ENCODE peak calls at places on chromosomes 3 and 15, in eight cellular contexts. P is upper lobe of right lung; W is IMR-90; I is lung; N is thoracic aorta; B is SJSA1; R is cardiac muscle cell; U is CD8-positive, alpha-beta T cell. Y is an unnamed sample.

GRCh38 chr3:105758451-105758850 is 110.4 kb downstream of the CBLB start:
- DNase-seq in R (no peak), W (no peak), U (no peak), B (no peak), N (no peak), P (no peak), I (no peak), Y (no peak)

GRCh38 chr3:121757812-121758545 is 8.4 kb upstream of the GOLGB1 start:
- DNase-seq in R (no peak), U (no peak), P (no peak), W (no peak), N (no peak), I (no peak), B (no peak), Y (no peak)

GRCh38 chr3:16482770-16483531 is 30.5 kb downstream of the RFTN1 start:
- DNase-seq in I (peak), B (peak), R (no peak), P (peak), N (no peak), W (peak), U (peak), Y (no peak)

GRCh38 chr3:48558446-48559134 is 2.0 kb upstream of the PFKFB4 start:
- DNase-seq in U (no peak), B (no peak), P (peak), W (no peak), R (no peak), I (peak), N (no peak), Y (no peak)

GRCh38 chr3:98954242-98954641 is 52.7 kb upstream of the DCBLD2 start:
- DNase-seq in I (no peak), P (no peak), B (no peak), R (no peak), N (no peak), W (no peak), U (no peak), Y (no peak)

GRCh38 chr3:67774676-67775075 is 120.3 kb upstream of the SUCLG2 start:
- DNase-seq in P (no peak), I (no peak), W (no peak), U (no peak), N (no peak), B (no peak), R (no peak), Y (no peak)

GRCh38 chr3:81451611-81452010 is 309.8 kb downstream of the GBE1 start:
- DNase-seq in N (no peak), I (no peak), U (no peak), P (no peak), B (no peak), R (peak), W (no peak), Y (no peak)

GRCh38 chr3:165939141-165939540 is 101.9 kb upstream of the BCHE start:
- DNase-seq in U (no peak), N (no peak), B (no peak), W (no peak), P (no peak), I (no peak), R (no peak), Y (no peak)

GRCh38 chr15:51367322-51367976 is 26.0 kb downstream of the GLDN start:
- DNase-seq in I (no peak), R (no peak), W (no peak), B (peak), U (no peak), P (no peak), N (no peak), Y (no peak)

GRCh38 chr3:64084640-64085039 is 61.3 kb upstream of the PSMD6 start:
- DNase-seq in P (no peak), B (peak), U (no peak), R (no peak), N (no peak), I (no peak), W (peak), Y (no peak)

GRCh38 chr15:99449514-99449913 is 116.3 kb upstream of the MEF2A start:
- DNase-seq in P (no peak), B (no peak), U (no peak), N (no peak), R (no peak), I (no peak), W (peak), Y (no peak)

GRCh38 chr15:39362832-39363561 is 217.9 kb upstream of the THBS1 start:
- DNase-seq in B (peak), P (no peak), R (no peak), W (peak), U (no peak), I (no peak), N (no peak), Y (no peak)

GRCh38 chr3:71201939-71202338 is 381.6 kb downstream of the FOXP1 start:
- DNase-seq in R (no peak), W (peak), B (no peak), P (no peak), I (peak), U (no peak), N (peak), Y (no peak)

GRCh38 chr15:80584561-80584964 is 110.5 kb upstream of the ABHD17C start:
- DNase-seq in P (no peak), U (no peak), R (no peak), N (no peak), B (no peak), I (no peak), W (no peak), Y (no peak)

GRCh38 chr3:142502187-142502985 is 54.5 kb upstream of the XRN1 start:
- DNase-seq in P (no peak), R (no peak), N (no peak), I (no peak), B (no peak), U (no peak), W (no peak), Y (no peak)

GRCh38 chr3:100875239-100875638 is 118.0 kb downstream of the ABI3BP start:
- DNase-seq in P (no peak), R (no peak), B (no peak), W (peak), U (no peak), I (peak), N (no peak), Y (no peak)

GRCh38 chr3:14508966-14509795 is 31.0 kb downstream of the GRIP2 start:
- DNase-seq in N (no peak), B (peak), R (peak), W (peak), P (peak), U (peak), I (peak), Y (no peak)

GRCh38 chr3:63274359-63274758 is 3.7 kb upstream of the SYNPR start:
- DNase-seq in W (no peak), I (no peak), P (no peak), R (no peak), N (no peak), B (no peak), U (no peak), Y (no peak)

GRCh38 chr3:195154793-195155535 is 116.0 kb downstream of the XXYLT1 start:
- DNase-seq in B (peak), W (peak), N (peak), U (no peak), R (peak), P (peak), I (peak), Y (no peak)

GRCh38 chr3:157594413-157594812 is 91.2 kb upstream of the VEPH1 start:
- DNase-seq in B (no peak), W (no peak), I (no peak), P (no peak), N (no peak), U (no peak), R (no peak), Y (no peak)

GRCh38 chr15:86608461-86608860 is 528.8 kb downstream of the AGBL1 start:
- DNase-seq in W (no peak), N (no peak), U (no peak), B (no peak), P (no peak), R (no peak), I (no peak), Y (no peak)

GRCh38 chr3:121988146-121988545 is 33.9 kb downstream of the ILDR1 start:
- DNase-seq in N (no peak), U (no peak), B (no peak), P (no peak), I (no peak), R (no peak), W (no peak), Y (no peak)

GRCh38 chr15:74725241-74725774 is at the start of gene CYP1A1:
- DNase-seq in B (no peak), P (peak), R (peak), U (no peak), N (no peak), I (peak), W (no peak), Y (no peak)

GRCh38 chr15:46343527-46343926 is 708.7 kb downstream of the SQOR start:
- DNase-seq in B (no peak), R (no peak), W (no peak), P (no peak), U (no peak), I (no peak), N (no peak), Y (no peak)

GRCh38 chr3:48692551-48692950 is 6.8 kb upstream of the NCKIPSD start:
- DNase-seq in B (no peak), U (no peak), P (peak), N (no peak), I (no peak), R (no peak), W (peak), Y (no peak)

GRCh38 chr3:76152028-76152427 is 366.7 kb upstream of the ZNF717 start:
- DNase-seq in B (no peak), W (no peak), U (no peak), N (no peak), P (no peak), R (no peak), I (no peak), Y (no peak)

GRCh38 chr3:105647047-105647446 is 221.8 kb downstream of the CBLB start:
- DNase-seq in R (no peak), B (peak), U (no peak), I (no peak), N (no peak), P (no peak), W (peak), Y (no peak)

GRCh38 chr3:119945286-119945685 is 149.0 kb downstream of the GSK3B start:
- DNase-seq in U (no peak), N (no peak), R (no peak), P (no peak), W (no peak), I (no peak), B (no peak), Y (no peak)

GRCh38 chr15:54636147-54636546 is 560.6 kb downstream of the RSL24D1 start:
- DNase-seq in P (no peak), N (no peak), B (no peak), R (no peak), W (no peak), U (no peak), I (no peak), Y (no peak)

GRCh38 chr3:191721983-191722382 is 261.0 kb downstream of the PYDC2 start:
- DNase-seq in U (no peak), N (no peak), R (peak), I (no peak), P (no peak), B (no peak), W (no peak), Y (no peak)

GRCh38 chr3:8204846-8205624 is 296.6 kb upstream of the LMCD1 start:
- DNase-seq in P (no peak), U (no peak), I (no peak), R (no peak), N (no peak), B (no peak), W (no peak), Y (no peak)

GRCh38 chr3:42608586-42608985 is 8.1 kb downstream of the NKTR start:
- DNase-seq in N (no peak), R (no peak), I (no peak), B (no peak), U (no peak), P (no peak), W (peak), Y (no peak)

GRCh38 chr15:98777426-98777825 is 129.1 kb downstream of the IGF1R start:
- DNase-seq in P (no peak), N (no peak), W (no peak), R (no peak), B (no peak), U (no peak), I (no peak), Y (no peak)

GRCh38 chr15:62565620-62566019 is 400.5 kb upstream of the C2CD4B start:
- DNase-seq in R (no peak), B (no peak), I (no peak), U (no peak), P (no peak), W (no peak), N (no peak), Y (no peak)

GRCh38 chr15:69887553-69887952 is 210.2 kb downstream of the TLE3 start:
- DNase-seq in R (no peak), U (no peak), P (no peak), B (no peak), I (no peak), N (no peak), W (no peak), Y (no peak)

GRCh38 chr3:69743975-69744374 is 4.7 kb downstream of the MITF start:
- DNase-seq in B (no peak), R (no peak), I (no peak), P (no peak), W (no peak), N (no peak), U (no peak), Y (no peak)

GRCh38 chr3:69738859-69739203 is 433 bp upstream of the MITF start:
- DNase-seq in R (peak), P (no peak), N (no peak), U (no peak), B (no peak), W (no peak), I (no peak), Y (peak)

GRCh38 chr3:69739204-69740102 is at the start of gene MITF:
- DNase-seq in U (no peak), N (peak), I (peak), W (peak), P (peak), B (peak), R (peak), Y (peak)

GRCh38 chr3:69740103-69741021 is 1.1 kb downstream of the MITF start:
- DNase-seq in U (no peak), B (no peak), N (no peak), P (peak), I (peak), R (peak), W (no peak), Y (no peak)

DNA sequence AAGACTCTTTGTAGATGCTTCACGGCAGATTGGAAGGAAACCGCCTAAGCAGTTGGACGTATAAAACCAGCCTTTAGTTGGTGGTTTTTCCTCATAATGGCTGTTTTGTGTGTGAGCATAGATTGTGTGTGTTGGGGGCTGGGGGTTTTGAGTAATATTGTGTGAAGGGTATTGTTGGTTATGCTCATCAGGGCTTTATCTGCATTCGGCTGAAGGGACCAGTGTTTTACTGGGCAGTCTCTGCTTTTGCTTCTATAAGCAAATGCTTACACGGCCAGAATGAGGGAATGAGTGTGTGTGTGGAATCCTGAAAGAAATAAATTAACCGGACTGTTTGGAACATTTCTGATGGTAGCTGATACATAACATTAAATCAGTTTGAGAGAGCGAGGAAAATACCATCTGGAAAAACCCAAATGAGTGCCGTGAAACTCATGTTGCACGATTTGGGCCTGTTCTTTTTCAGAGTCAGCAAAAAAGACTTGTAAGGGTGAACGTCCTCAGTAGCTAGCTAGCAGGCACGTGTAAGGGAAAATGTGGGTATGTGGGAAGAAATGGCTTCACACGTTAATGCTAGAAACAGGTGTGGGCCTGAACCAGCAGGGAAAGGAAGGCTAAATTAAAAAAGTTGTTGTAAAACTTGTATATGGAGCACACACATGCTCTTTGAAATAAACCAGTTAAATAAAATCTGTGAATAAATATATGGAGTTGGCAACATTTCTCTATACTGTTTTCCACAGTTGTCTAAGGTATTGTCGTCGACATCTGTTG is 2.0 kb downstream of the MITF start:
- DNase-seq in U (no peak), N (no peak), P (no peak), I (no peak), B (no peak), R (no peak), W (no peak), Y (no peak)
- H3K27ac ChIP-seq in U (no peak), N (no peak), P (no peak), I (peak), B (no peak), R (peak), W (no peak), Y (no peak)

GRCh38 chr3:193872265-193872753 is 263.6 kb upstream of the HES1 start:
- DNase-seq in I (no peak), P (no peak), U (no peak), R (no peak), B (peak), N (no peak), W (peak), Y (no peak)
- H3K27ac ChIP-seq in I (no peak), P (no peak), U (no peak), R (no peak), B (no peak), N (no peak), W (no peak), Y (no peak)

GRCh38 chr15:101204744-101205535 is 46.9 kb downstream of the CHSY1 start:
- DNase-seq in P (no peak), I (no peak), W (peak), B (no peak), N (no peak), R (no peak), U (no peak), Y (no peak)
- H3K27ac ChIP-seq in P (no peak), I (peak), W (peak), B (no peak), N (no peak), R (no peak), U (no peak), Y (peak)

DNA sequence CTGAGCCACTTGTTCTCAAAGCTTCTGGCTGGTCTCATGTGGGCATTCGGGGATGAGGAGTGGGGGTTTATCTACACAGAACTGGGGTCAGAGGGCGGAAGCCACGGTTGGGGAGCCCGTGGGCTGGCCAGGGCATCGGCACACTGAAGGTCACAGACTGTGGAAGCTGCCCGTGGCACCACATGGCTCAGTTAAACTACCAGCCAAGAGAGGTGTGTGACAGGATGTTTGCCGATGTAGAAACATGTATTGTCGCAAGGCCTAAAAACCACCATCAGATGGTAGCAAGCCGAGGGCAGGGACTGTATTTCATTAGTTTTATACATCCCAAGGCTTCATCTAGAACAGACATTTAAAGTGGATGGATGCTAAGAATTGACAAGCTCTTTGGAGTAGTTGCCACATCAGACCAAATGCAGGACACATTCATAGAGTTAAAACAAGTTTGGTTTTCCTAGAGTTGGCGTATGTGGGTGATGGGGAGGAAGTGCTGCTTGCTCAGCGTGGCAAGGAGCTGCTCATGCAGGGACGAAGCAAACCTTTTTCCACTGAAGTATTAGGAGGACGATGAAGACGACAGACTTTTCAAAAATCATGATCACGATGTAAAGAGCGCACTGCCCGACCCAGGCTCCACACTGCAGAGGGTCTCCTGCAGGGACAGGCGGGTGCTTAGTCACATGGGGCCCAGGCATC is 9.6 kb upstream of the MUSTN1 start:
- DNase-seq in P (no peak), B (no peak), W (no peak), N (no peak), R (no peak), U (no peak), I (no peak), Y (no peak)
- H3K27ac ChIP-seq in P (peak), B (no peak), W (no peak), N (peak), R (no peak), U (no peak), I (peak), Y (peak)

GRCh38 chr3:36282774-36283173 is 97.5 kb upstream of the STAC start:
- DNase-seq in P (no peak), R (no peak), W (no peak), I (no peak), U (no peak), B (no peak), N (no peak), Y (no peak)
- H3K27ac ChIP-seq in P (no peak), R (no peak), W (no peak), I (no peak), U (no peak), B (no peak), N (no peak), Y (no peak)

GRCh38 chr15:87887177-87887576 is 369.4 kb downstream of the NTRK3 start:
- DNase-seq in B (no peak), I (no peak), N (no peak), U (no peak), P (no peak), R (no peak), W (no peak), Y (no peak)
- H3K27ac ChIP-seq in B (no peak), I (no peak), N (no peak), U (no peak), P (no peak), R (no peak), W (no peak), Y (no peak)

GRCh38 chr3:194057570-194058188 is 78.3 kb upstream of the HES1 start:
- DNase-seq in W (no peak), R (no peak), U (no peak), I (no peak), P (no peak), N (no peak), B (no peak), Y (no peak)
- H3K27ac ChIP-seq in W (no peak), R (peak), U (no peak), I (no peak), P (no peak), N (no peak), B (peak), Y (no peak)

GRCh38 chr3:45746974-45747622 is 49.2 kb downstream of the SLC6A20 start:
- DNase-seq in B (no peak), R (no peak), W (no peak), I (no peak), U (no peak), N (no peak), P (no peak), Y (no peak)
- H3K27ac ChIP-seq in B (no peak), R (peak), W (no peak), I (no peak), U (no peak), N (no peak), P (no peak), Y (no peak)

GRCh38 chr3:24374801-24375200 is 119.8 kb downstream of the THRB start:
- DNase-seq in I (no peak), W (no peak), P (no peak), N (no peak), R (no peak), U (no peak), B (no peak), Y (no peak)

GRCh38 chr3:24379936-24380335 is 114.7 kb downstream of the THRB start:
- DNase-seq in I (no peak), P (no peak), W (no peak), N (no peak), U (no peak), B (no peak), R (no peak), Y (no peak)

GRCh38 chr3:24375947-24376384 is 118.7 kb downstream of the THRB start:
- DNase-seq in P (no peak), B (no peak), W (no peak), N (no peak), R (no peak), I (no peak), U (no peak), Y (no peak)

GRCh38 chr3:24378313-24378712 is 116.3 kb downstream of the THRB start:
- DNase-seq in P (no peak), W (no peak), B (no peak), R (no peak), N (no peak), U (no peak), I (no peak), Y (no peak)

GRCh38 chr3:24377218-24377993 is 117.2 kb downstream of the THRB start:
- DNase-seq in P (no peak), U (no peak), N (peak), W (no peak), I (no peak), R (no peak), B (no peak), Y (no peak)
- H3K27ac ChIP-seq in P (no peak), U (no peak), N (peak), W (no peak), I (no peak), R (no peak), B (no peak), Y (no peak)